ENCODE peak calls at places on chromosomes 13 and 19, in ten cellular contexts. E is foreskin fibroblast; X is heart left ventricle; A is neural progenitor cell; C is GM13976; D is choroid plexus epithelial cell; T is A549; N is tibial artery; O is WTC11; P is CD8-positive, alpha-beta T cell. S is an unnamed sample.

GRCh38 chr13:98834254-98834960 is 81.9 kb upstream of the SLC15A1 start:
- DNase-seq in E (no peak), X (no peak), A (peak; percentile 74), C (no peak), D (peak; percentile 14), T (no peak), N (no peak), O (peak; percentile 40), P (no peak), S (no peak)

GRCh38 chr19:44764975-44765948 is 12.4 kb upstream of the CBLC start:
- DNase-seq in E (no peak), X (no peak), A (no peak), C (no peak), D (no peak), T (peak; percentile 89), N (no peak), O (no peak), P (no peak), S (no peak)

GRCh38 chr13:48496271-48496670 is 36.6 kb downstream of the RCBTB2 start:
- DNase-seq in E (no peak), X (no peak), A (no peak), C (no peak), D (no peak), T (no peak), N (no peak), O (no peak), P (no peak), S (no peak)

GRCh38 chr13:35675651-35676050 is 199.2 kb upstream of the MAB21L1 start:
- DNase-seq in E (no peak), X (no peak), A (no peak), C (no peak), D (no peak), T (no peak), N (no peak), O (no peak), P (no peak), S (no peak)

GRCh38 chr13:92954746-92955145 is 271.9 kb upstream of the GPC6 start:
- DNase-seq in E (no peak), X (no peak), A (no peak), C (no peak), D (no peak), T (no peak), N (no peak), O (no peak), P (no peak), S (no peak)

GRCh38 chr19:57302020-57302465 is 18.2 kb upstream of the ZNF543 start:
- DNase-seq in E (peak; percentile 94), X (no peak), A (no peak), C (no peak), D (peak; percentile 98), T (no peak), N (peak; percentile 39), O (no peak), P (no peak), S (no peak)

GRCh38 chr19:29289020-29289419 is 76.1 kb upstream of the UQCRFS1 start:
- DNase-seq in E (no peak), X (no peak), A (no peak), C (no peak), D (no peak), T (no peak), N (no peak), O (no peak), P (no peak), S (no peak)

GRCh38 chr19:2615782-2616181 is 86.7 kb downstream of the GNG7 start:
- DNase-seq in E (no peak), X (no peak), A (no peak), C (no peak), D (no peak), T (no peak), N (no peak), O (no peak), P (no peak), S (no peak)

GRCh38 chr19:43662487-43662886 is 7.5 kb downstream of the PLAUR start:
- DNase-seq in E (no peak), X (no peak), A (peak; percentile 59), C (no peak), D (peak; percentile 47), T (no peak), N (no peak), O (no peak), P (no peak), S (no peak)

GRCh38 chr19:54696766-54697165 is 27.5 kb upstream of the KIR3DL3 start:
- DNase-seq in E (no peak), X (no peak), A (no peak), C (no peak), D (no peak), T (no peak), N (no peak), O (no peak), P (no peak), S (no peak)

GRCh38 chr13:33761744-33762143 is 56.2 kb upstream of the RFC3 start:
- DNase-seq in E (peak; percentile 7), X (no peak), A (peak; percentile 26), C (no peak), D (peak; percentile 61), T (peak; percentile 26), N (no peak), O (no peak), P (no peak), S (no peak)

GRCh38 chr13:110226051-110226562 is 80.8 kb downstream of the COL4A1 start:
- DNase-seq in E (no peak), X (no peak), A (no peak), C (no peak), D (peak; percentile 78), T (no peak), N (no peak), O (no peak), P (no peak), S (no peak)

GRCh38 chr13:22848539-22849052 is 332.2 kb upstream of the SGCG start:
- DNase-seq in E (no peak), X (no peak), A (peak; percentile 71), C (no peak), D (no peak), T (no peak), N (no peak), O (peak; percentile 88), P (no peak), S (peak; percentile 5)

GRCh38 chr19:13334801-13335481 is 171.3 kb downstream of the CACNA1A start:
- DNase-seq in E (no peak), X (no peak), A (no peak), C (no peak), D (no peak), T (peak; percentile 32), N (no peak), O (no peak), P (no peak), S (no peak)

GRCh38 chr13:78054152-78054551 is 135.5 kb upstream of the EDNRB start:
- DNase-seq in E (no peak), X (no peak), A (no peak), C (no peak), D (no peak), T (no peak), N (no peak), O (no peak), P (no peak), S (no peak)

GRCh38 chr19:35879770-35880317 is 11.5 kb downstream of the APLP1 start:
- DNase-seq in E (peak; percentile 91), X (peak; percentile 91), A (peak; percentile 98), C (peak; percentile 87), D (peak; percentile 88), T (peak; percentile 93), N (peak; percentile 85), O (peak; percentile 98), P (peak; percentile 52), S (peak; percentile 94)

DNA sequence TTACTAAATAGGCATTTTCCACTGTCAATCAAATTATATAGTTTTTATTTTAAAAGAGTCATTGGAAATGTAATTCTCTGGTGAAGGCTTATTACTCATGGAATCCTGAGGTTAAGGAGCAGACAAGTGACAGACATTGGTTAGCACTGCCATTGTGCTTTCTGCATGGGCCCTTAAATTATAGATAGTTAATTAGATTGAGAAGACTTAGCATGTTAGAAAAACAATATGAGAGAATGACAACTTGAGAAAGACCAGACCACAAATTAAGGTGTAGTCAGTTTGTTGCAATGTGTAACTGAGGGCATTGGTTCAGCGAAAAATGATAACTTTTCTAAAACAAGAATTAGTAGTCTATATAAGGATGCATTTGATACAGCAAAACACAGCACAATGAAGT is 195.5 kb downstream of the SLITRK6 start:
- DNase-seq in E (no peak), X (no peak), A (no peak), C (no peak), D (no peak), T (no peak), N (no peak), O (no peak), P (no peak), S (no peak)
- TF ChIP-seq CTCF in E (no peak), X (no peak), A (no peak), C (no peak), D (no peak), T (no peak), N (no peak), O (no peak), P (no peak), S (no peak)

GRCh38 chr13:30719521-30719914 is 15.8 kb upstream of the ALOX5AP start:
- DNase-seq in E (no peak), X (no peak), A (no peak), C (no peak), D (no peak), T (no peak), N (no peak), O (no peak), P (no peak), S (no peak)
- TF ChIP-seq CTCF in E (no peak), X (no peak), A (no peak), C (no peak), D (no peak), T (no peak), N (no peak), O (no peak), P (no peak), S (no peak)

DNA sequence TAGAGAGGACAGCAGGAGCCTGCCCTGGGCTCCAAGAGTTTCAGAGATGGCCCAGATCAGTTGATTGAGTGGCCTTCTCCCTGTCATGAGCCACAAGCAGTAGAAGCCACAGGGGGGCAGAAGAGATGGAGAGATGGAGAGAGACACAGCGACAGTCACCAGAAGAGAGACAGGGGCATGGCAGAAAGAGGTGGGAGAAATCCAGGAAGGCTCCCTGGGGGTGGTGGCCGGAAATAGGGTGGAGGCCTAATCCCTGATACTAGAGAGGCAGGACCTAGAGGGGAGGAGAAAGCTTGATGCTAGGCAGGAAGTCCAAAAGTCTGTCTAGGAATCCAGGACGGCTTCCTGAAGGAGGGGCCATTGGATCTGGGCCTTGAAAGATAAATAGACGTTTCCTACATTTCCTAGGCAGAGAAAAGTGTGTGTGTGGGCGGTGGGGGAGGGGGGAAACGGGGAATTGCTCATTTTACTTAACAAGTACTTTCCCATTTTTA is 9.6 kb upstream of the TPM4 start:
- DNase-seq in E (peak; percentile 61), X (no peak), A (no peak), C (peak; percentile 72), D (no peak), T (peak; percentile 79), N (no peak), O (no peak), P (no peak), S (no peak)
- TF ChIP-seq CTCF in E (no peak), X (no peak), A (no peak), C (peak; percentile 39), D (peak; percentile 29), T (peak; percentile 30), N (peak; percentile 25), O (no peak), P (no peak), S (no peak)

DNA sequence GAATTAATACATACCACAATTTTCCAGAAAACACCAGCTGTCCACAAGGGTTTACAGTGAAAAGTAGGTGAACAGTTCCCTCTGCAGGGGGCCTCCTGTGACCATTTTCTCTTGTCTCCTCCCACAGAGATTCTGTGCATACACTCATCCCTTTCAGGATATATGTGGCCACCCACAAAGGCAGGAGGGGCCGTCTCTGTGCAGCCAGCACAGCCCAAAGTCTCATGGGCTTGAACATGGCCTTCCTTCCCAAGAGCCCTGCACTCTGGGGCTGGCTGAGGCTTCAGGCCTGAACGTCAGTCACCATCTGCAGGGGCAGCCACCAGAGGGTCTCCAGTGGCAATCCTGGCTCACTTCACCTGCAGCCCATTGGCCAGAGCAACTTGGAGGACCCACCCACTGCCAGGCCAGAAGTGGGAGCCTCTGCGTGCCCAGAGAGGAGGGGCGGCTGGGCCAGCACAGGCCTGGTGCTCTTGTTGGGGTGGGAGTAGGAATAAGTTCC is 25.2 kb downstream of the TMEM161A start:
- DNase-seq in E (peak; percentile 41), X (no peak), A (peak; percentile 64), C (no peak), D (peak; percentile 79), T (peak; percentile 16), N (no peak), O (peak; percentile 62), P (no peak), S (no peak)
- TF ChIP-seq CTCF in E (no peak), X (no peak), A (no peak), C (no peak), D (peak; percentile 30), T (no peak), N (no peak), O (no peak), P (no peak), S (no peak)